ENCODE peak calls at places on chromosomes 2 and 18, in ten cellular contexts. M is effector memory CD4-positive, alpha-beta T cell; S is germinal center; I is uterus; D is AG08395; G is NCI-H510A treated with DMSO at 0.1 percent for 48 hours; F is HCT116; R is fibroblast of lung; U is iPS-NIHi11; Y is NCI-H1092 treated with DMSO at 0.1 percent for 48 hours. O is an unnamed sample.

GRCh38 chr18:76504749-76505148 is 9.7 kb upstream of the ZNF516 start:
- DNase-seq in M (no peak), S (no peak), I (no peak), D (no peak), G (no peak), F (no peak), R (no peak), U (no peak), Y (no peak), O (no peak)

GRCh38 chr2:26846334-26846863 is 1.5 kb upstream of the DPYSL5 start:
- DNase-seq in M (peak), S (peak), I (peak), D (peak), G (peak), F (peak), R (peak), U (peak), Y (peak), O (peak)

GRCh38 chr2:232387451-232388171 is 9.1 kb downstream of the ALPP start:
- DNase-seq in M (no peak), S (no peak), I (no peak), D (no peak), G (no peak), F (no peak), R (no peak), U (peak), Y (no peak), O (no peak)

GRCh38 chr2:231780123-231780908 is 766 bp downstream of the PDE6D start:
- DNase-seq in M (no peak), S (peak), I (peak), D (peak), G (peak), F (no peak), R (peak), U (peak), Y (no peak), O (no peak)

GRCh38 chr2:67234443-67234842 is 162.7 kb upstream of the ETAA1 start:
- DNase-seq in M (no peak), S (no peak), I (peak), D (peak), G (no peak), F (no peak), R (peak), U (peak), Y (no peak), O (peak)

GRCh38 chr2:127254386-127254981 is 34.4 kb upstream of the CYP27C1 start:
- DNase-seq in M (no peak), S (no peak), I (no peak), D (peak), G (no peak), F (no peak), R (peak), U (no peak), Y (no peak), O (no peak)

GRCh38 chr2:96091711-96092579 is 24.4 kb downstream of the ADRA2B start:
- DNase-seq in M (no peak), S (no peak), I (no peak), D (no peak), G (no peak), F (no peak), R (no peak), U (peak), Y (no peak), O (no peak)

GRCh38 chr2:64727843-64728463 is 74.2 kb upstream of the SERTAD2 start:
- DNase-seq in M (no peak), S (peak), I (no peak), D (no peak), G (no peak), F (no peak), R (no peak), U (no peak), Y (no peak), O (no peak)

GRCh38 chr2:16069663-16069932 is 129.2 kb downstream of the MYCN start:
- DNase-seq in M (no peak), S (no peak), I (no peak), D (no peak), G (no peak), F (no peak), R (no peak), U (peak), Y (no peak), O (no peak)

GRCh38 chr2:205995260-205995659 is 90.7 kb downstream of the INO80D start:
- DNase-seq in M (no peak), S (no peak), I (no peak), D (no peak), G (no peak), F (no peak), R (no peak), U (no peak), Y (no peak), O (no peak)

GRCh38 chr2:186503827-186504606 is 18.0 kb downstream of the ZC3H15 start:
- DNase-seq in M (no peak), S (no peak), I (no peak), D (peak), G (peak), F (no peak), R (peak), U (no peak), Y (peak), O (peak)

O was measured in NCI-H748 treated with DMSO at 0.1 percent for 48 hours.